ENCODE peak calls at places on chromosome 12, in eight cellular contexts. One of them, this sample, is unnamed.

GRCh38 chr12:63795032-63795687 is 15.5 kb downstream of the RXYLT1 start:
- DNase-seq in RCC 7860: no peak
- DNase-seq in LNCaP clone FGC: no peak
- DNase-seq in Peyer's patch: no peak
- DNase-seq in NCI-H1417: no peak
- DNase-seq in neural crest cell: no peak
- DNase-seq in T47D: no peak
- DNase-seq in activated CD4-positive, alpha-beta T cell treated with anti-CD3 and anti-CD28 coated beads, Interleukin-2, amount 50 U/mL, for 1 hour: no peak
- DNase-seq in this sample: no peak

GRCh38 chr12:31033681-31034080 is 40.0 kb upstream of the DDX11 start:
- DNase-seq in activated CD4-positive, alpha-beta T cell treated with anti-CD3 and anti-CD28 coated beads, Interleukin-2, amount 50 U/mL, for 1 hour: no peak
- DNase-seq in RCC 7860: no peak
- DNase-seq in Peyer's patch: no peak
- DNase-seq in T47D: no peak
- DNase-seq in neural crest cell: no peak
- DNase-seq in NCI-H1417: no peak
- DNase-seq in LNCaP clone FGC: no peak
- DNase-seq in this sample: no peak

GRCh38 chr12:53967451-53968059 is 5.4 kb upstream of the HOXC11 start:
- DNase-seq in Peyer's patch: no peak
- DNase-seq in neural crest cell: no peak
- DNase-seq in NCI-H1417: peak; percentile 26
- DNase-seq in activated CD4-positive, alpha-beta T cell treated with anti-CD3 and anti-CD28 coated beads, Interleukin-2, amount 50 U/mL, for 1 hour: no peak
- DNase-seq in T47D: no peak
- DNase-seq in RCC 7860: no peak
- DNase-seq in LNCaP clone FGC: no peak
- DNase-seq in this sample: no peak

GRCh38 chr12:88753074-88753473 is 172.8 kb upstream of the KITLG start:
- DNase-seq in Peyer's patch: no peak
- DNase-seq in RCC 7860: no peak
- DNase-seq in activated CD4-positive, alpha-beta T cell treated with anti-CD3 and anti-CD28 coated beads, Interleukin-2, amount 50 U/mL, for 1 hour: no peak
- DNase-seq in T47D: no peak
- DNase-seq in NCI-H1417: peak; percentile 55
- DNase-seq in LNCaP clone FGC: no peak
- DNase-seq in neural crest cell: no peak
- DNase-seq in this sample: no peak

GRCh38 chr12:98399532-98399931 is 115.9 kb upstream of the TMPO start:
- DNase-seq in NCI-H1417: peak; percentile 59
- DNase-seq in T47D: no peak
- DNase-seq in RCC 7860: peak; percentile 42
- DNase-seq in neural crest cell: no peak
- DNase-seq in Peyer's patch: no peak
- DNase-seq in LNCaP clone FGC: no peak
- DNase-seq in activated CD4-positive, alpha-beta T cell treated with anti-CD3 and anti-CD28 coated beads, Interleukin-2, amount 50 U/mL, for 1 hour: peak; percentile 39
- DNase-seq in this sample: peak; percentile 33

GRCh38 chr12:42790761-42791151 is 201.2 kb upstream of the PRICKLE1 start:
- DNase-seq in neural crest cell: peak; percentile 18
- DNase-seq in Peyer's patch: no peak
- DNase-seq in RCC 7860: peak; percentile 97
- DNase-seq in NCI-H1417: no peak
- DNase-seq in activated CD4-positive, alpha-beta T cell treated with anti-CD3 and anti-CD28 coated beads, Interleukin-2, amount 50 U/mL, for 1 hour: no peak
- DNase-seq in T47D: no peak
- DNase-seq in LNCaP clone FGC: no peak
- DNase-seq in this sample: peak; percentile 28

GRCh38 chr12:130972589-130972950 is 18.9 kb downstream of the ADGRD1 start:
- DNase-seq in NCI-H1417: no peak
- DNase-seq in T47D: no peak
- DNase-seq in Peyer's patch: no peak
- DNase-seq in activated CD4-positive, alpha-beta T cell treated with anti-CD3 and anti-CD28 coated beads, Interleukin-2, amount 50 U/mL, for 1 hour: no peak
- DNase-seq in RCC 7860: no peak
- DNase-seq in LNCaP clone FGC: no peak
- DNase-seq in neural crest cell: no peak
- DNase-seq in this sample: no peak

GRCh38 chr12:118360785-118361404 is 11.8 kb downstream of the TAOK3 start:
- DNase-seq in neural crest cell: no peak
- DNase-seq in LNCaP clone FGC: no peak
- DNase-seq in T47D: no peak
- DNase-seq in Peyer's patch: no peak
- DNase-seq in NCI-H1417: no peak
- DNase-seq in RCC 7860: peak; percentile 25
- DNase-seq in activated CD4-positive, alpha-beta T cell treated with anti-CD3 and anti-CD28 coated beads, Interleukin-2, amount 50 U/mL, for 1 hour: no peak
- DNase-seq in this sample: no peak

GRCh38 chr12:109385339-109386078 is 37.8 kb downstream of the MYO1H start:
- DNase-seq in T47D: peak; percentile 23
- DNase-seq in Peyer's patch: no peak
- DNase-seq in RCC 7860: no peak
- DNase-seq in LNCaP clone FGC: no peak
- DNase-seq in NCI-H1417: peak; percentile 83
- DNase-seq in neural crest cell: no peak
- DNase-seq in activated CD4-positive, alpha-beta T cell treated with anti-CD3 and anti-CD28 coated beads, Interleukin-2, amount 50 U/mL, for 1 hour: no peak
- DNase-seq in this sample: peak; percentile 83

GRCh38 chr12:104662908-104663307 is 206.2 kb downstream of the CHST11 start:
- DNase-seq in RCC 7860: no peak
- DNase-seq in activated CD4-positive, alpha-beta T cell treated with anti-CD3 and anti-CD28 coated beads, Interleukin-2, amount 50 U/mL, for 1 hour: no peak
- DNase-seq in neural crest cell: no peak
- DNase-seq in T47D: no peak
- DNase-seq in NCI-H1417: peak; percentile 47
- DNase-seq in Peyer's patch: no peak
- DNase-seq in LNCaP clone FGC: no peak
- DNase-seq in this sample: peak; percentile 40

GRCh38 chr12:120292661-120293531 is at the start of gene RNU4-1:
- DNase-seq in T47D: peak; percentile 31
- DNase-seq in neural crest cell: peak; percentile 70
- DNase-seq in NCI-H1417: peak; percentile 97
- DNase-seq in activated CD4-positive, alpha-beta T cell treated with anti-CD3 and anti-CD28 coated beads, Interleukin-2, amount 50 U/mL, for 1 hour: peak; percentile 62
- DNase-seq in LNCaP clone FGC: peak; percentile 82
- DNase-seq in RCC 7860: peak; percentile 96
- DNase-seq in Peyer's patch: peak; percentile 59
- DNase-seq in this sample: peak; percentile 89

GRCh38 chr12:51672334-51672733 is 81.3 kb downstream of the SCN8A start:
- DNase-seq in LNCaP clone FGC: no peak
- DNase-seq in Peyer's patch: no peak
- DNase-seq in neural crest cell: no peak
- DNase-seq in NCI-H1417: no peak
- DNase-seq in T47D: no peak
- DNase-seq in activated CD4-positive, alpha-beta T cell treated with anti-CD3 and anti-CD28 coated beads, Interleukin-2, amount 50 U/mL, for 1 hour: no peak
- DNase-seq in RCC 7860: no peak
- DNase-seq in this sample: no peak

GRCh38 chr12:109827566-109828550 is 5.3 kb downstream of the TRPV4 start:
- DNase-seq in Peyer's patch: no peak
- DNase-seq in activated CD4-positive, alpha-beta T cell treated with anti-CD3 and anti-CD28 coated beads, Interleukin-2, amount 50 U/mL, for 1 hour: no peak
- DNase-seq in neural crest cell: peak; percentile 56
- DNase-seq in RCC 7860: no peak
- DNase-seq in T47D: no peak
- DNase-seq in NCI-H1417: no peak
- DNase-seq in LNCaP clone FGC: no peak
- DNase-seq in this sample: no peak

GRCh38 chr12:91178139-91178561 is 4.5 kb downstream of the DCN start:
- DNase-seq in Peyer's patch: peak; percentile 51
- DNase-seq in LNCaP clone FGC: no peak
- DNase-seq in neural crest cell: no peak
- DNase-seq in NCI-H1417: peak; percentile 32
- DNase-seq in RCC 7860: peak; percentile 27
- DNase-seq in activated CD4-positive, alpha-beta T cell treated with anti-CD3 and anti-CD28 coated beads, Interleukin-2, amount 50 U/mL, for 1 hour: no peak
- DNase-seq in T47D: no peak
- DNase-seq in this sample: peak; percentile 82

GRCh38 chr12:56119361-56119796 is 1.3 kb downstream of the ZC3H10 start:
- DNase-seq in T47D: peak; percentile 91
- DNase-seq in RCC 7860: peak; percentile 79
- DNase-seq in Peyer's patch: no peak
- DNase-seq in neural crest cell: peak; percentile 50
- DNase-seq in activated CD4-positive, alpha-beta T cell treated with anti-CD3 and anti-CD28 coated beads, Interleukin-2, amount 50 U/mL, for 1 hour: peak; percentile 47
- DNase-seq in LNCaP clone FGC: peak; percentile 74
- DNase-seq in NCI-H1417: peak; percentile 88
- DNase-seq in this sample: peak; percentile 98

GRCh38 chr12:14664434-14665023 is 31.9 kb downstream of the GUCY2C start:
- DNase-seq in RCC 7860: no peak
- DNase-seq in NCI-H1417: peak; percentile 87
- DNase-seq in T47D: no peak
- DNase-seq in activated CD4-positive, alpha-beta T cell treated with anti-CD3 and anti-CD28 coated beads, Interleukin-2, amount 50 U/mL, for 1 hour: peak; percentile 37
- DNase-seq in LNCaP clone FGC: peak; percentile 56
- DNase-seq in Peyer's patch: no peak
- DNase-seq in neural crest cell: no peak
- DNase-seq in this sample: peak; percentile 65

GRCh38 chr12:114694436-114695304 is 10.7 kb upstream of the TBX3 start:
- DNase-seq in activated CD4-positive, alpha-beta T cell treated with anti-CD3 and anti-CD28 coated beads, Interleukin-2, amount 50 U/mL, for 1 hour: no peak
- DNase-seq in RCC 7860: no peak
- DNase-seq in LNCaP clone FGC: no peak
- DNase-seq in Peyer's patch: no peak
- DNase-seq in NCI-H1417: no peak
- DNase-seq in T47D: no peak
- DNase-seq in neural crest cell: no peak
- DNase-seq in this sample: no peak

GRCh38 chr12:13947237-13947945 is 34.0 kb downstream of the GRIN2B start:
- DNase-seq in neural crest cell: no peak
- DNase-seq in Peyer's patch: no peak
- DNase-seq in NCI-H1417: peak; percentile 44
- DNase-seq in T47D: no peak
- DNase-seq in activated CD4-positive, alpha-beta T cell treated with anti-CD3 and anti-CD28 coated beads, Interleukin-2, amount 50 U/mL, for 1 hour: no peak
- DNase-seq in RCC 7860: peak; percentile 95
- DNase-seq in LNCaP clone FGC: no peak
- DNase-seq in this sample: no peak

GRCh38 chr12:122882908-122883563 is 12.9 kb downstream of the VPS37B start:
- DNase-seq in activated CD4-positive, alpha-beta T cell treated with anti-CD3 and anti-CD28 coated beads, Interleukin-2, amount 50 U/mL, for 1 hour: no peak
- DNase-seq in Peyer's patch: no peak
- DNase-seq in RCC 7860: no peak
- DNase-seq in T47D: no peak
- DNase-seq in neural crest cell: no peak
- DNase-seq in NCI-H1417: no peak
- DNase-seq in LNCaP clone FGC: no peak
- DNase-seq in this sample: no peak

GRCh38 chr12:117100851-117101673 is 1.8 kb upstream of the TESC start:
- DNase-seq in T47D: no peak
- DNase-seq in RCC 7860: no peak
- DNase-seq in activated CD4-positive, alpha-beta T cell treated with anti-CD3 and anti-CD28 coated beads, Interleukin-2, amount 50 U/mL, for 1 hour: no peak
- DNase-seq in LNCaP clone FGC: no peak
- DNase-seq in neural crest cell: no peak
- DNase-seq in NCI-H1417: peak; percentile 15
- DNase-seq in Peyer's patch: peak; percentile 11
- DNase-seq in this sample: no peak

GRCh38 chr12:49541911-49542505 is 3.2 kb downstream of the KCNH3 start:
- DNase-seq in Peyer's patch: no peak
- DNase-seq in LNCaP clone FGC: no peak
- DNase-seq in activated CD4-positive, alpha-beta T cell treated with anti-CD3 and anti-CD28 coated beads, Interleukin-2, amount 50 U/mL, for 1 hour: no peak
- DNase-seq in neural crest cell: no peak
- DNase-seq in T47D: no peak
- DNase-seq in NCI-H1417: no peak
- DNase-seq in RCC 7860: no peak
- DNase-seq in this sample: no peak

GRCh38 chr12:10031771-10032175 is 1.3 kb downstream of the CLEC9A start:
- DNase-seq in neural crest cell: no peak
- DNase-seq in LNCaP clone FGC: no peak
- DNase-seq in NCI-H1417: no peak
- DNase-seq in Peyer's patch: no peak
- DNase-seq in RCC 7860: no peak
- DNase-seq in T47D: no peak
- DNase-seq in activated CD4-positive, alpha-beta T cell treated with anti-CD3 and anti-CD28 coated beads, Interleukin-2, amount 50 U/mL, for 1 hour: no peak
- DNase-seq in this sample: peak; percentile 5

GRCh38 chr12:89126712-89127111 is 225.6 kb downstream of the DUSP6 start:
- DNase-seq in LNCaP clone FGC: no peak
- DNase-seq in RCC 7860: no peak
- DNase-seq in neural crest cell: no peak
- DNase-seq in activated CD4-positive, alpha-beta T cell treated with anti-CD3 and anti-CD28 coated beads, Interleukin-2, amount 50 U/mL, for 1 hour: no peak
- DNase-seq in NCI-H1417: no peak
- DNase-seq in T47D: no peak
- DNase-seq in Peyer's patch: no peak
- DNase-seq in this sample: no peak

GRCh38 chr12:49809369-49810158 is 18.6 kb downstream of the NCKAP5L start:
- DNase-seq in RCC 7860: no peak
- DNase-seq in neural crest cell: peak; percentile 21
- DNase-seq in activated CD4-positive, alpha-beta T cell treated with anti-CD3 and anti-CD28 coated beads, Interleukin-2, amount 50 U/mL, for 1 hour: no peak
- DNase-seq in LNCaP clone FGC: no peak
- DNase-seq in T47D: no peak
- DNase-seq in NCI-H1417: no peak
- DNase-seq in Peyer's patch: no peak
- DNase-seq in this sample: peak; percentile 98

GRCh38 chr12:85823436-85824179 is 12.6 kb downstream of the RASSF9 start:
- DNase-seq in LNCaP clone FGC: no peak
- DNase-seq in RCC 7860: peak; percentile 49
- DNase-seq in Peyer's patch: no peak
- DNase-seq in T47D: no peak
- DNase-seq in activated CD4-positive, alpha-beta T cell treated with anti-CD3 and anti-CD28 coated beads, Interleukin-2, amount 50 U/mL, for 1 hour: no peak
- DNase-seq in NCI-H1417: no peak
- DNase-seq in neural crest cell: no peak
- DNase-seq in this sample: no peak

GRCh38 chr12:89731614-89732013 is 23.0 kb upstream of the ATP2B1 start:
- DNase-seq in Peyer's patch: no peak
- DNase-seq in T47D: no peak
- DNase-seq in NCI-H1417: peak; percentile 56
- DNase-seq in activated CD4-positive, alpha-beta T cell treated with anti-CD3 and anti-CD28 coated beads, Interleukin-2, amount 50 U/mL, for 1 hour: no peak
- DNase-seq in RCC 7860: no peak
- DNase-seq in LNCaP clone FGC: no peak
- DNase-seq in neural crest cell: no peak
- DNase-seq in this sample: peak; percentile 57

GRCh38 chr12:32274665-32275064 is 124.7 kb upstream of the FGD4 start:
- DNase-seq in neural crest cell: no peak
- DNase-seq in Peyer's patch: no peak
- DNase-seq in activated CD4-positive, alpha-beta T cell treated with anti-CD3 and anti-CD28 coated beads, Interleukin-2, amount 50 U/mL, for 1 hour: no peak
- DNase-seq in T47D: no peak
- DNase-seq in LNCaP clone FGC: no peak
- DNase-seq in NCI-H1417: no peak
- DNase-seq in RCC 7860: no peak
- DNase-seq in this sample: no peak

GRCh38 chr12:1171657-1172056 is 180.6 kb downstream of the ERC1 start:
- DNase-seq in NCI-H1417: peak; percentile 98
- DNase-seq in Peyer's patch: no peak
- DNase-seq in RCC 7860: no peak
- DNase-seq in LNCaP clone FGC: peak; percentile 34
- DNase-seq in neural crest cell: no peak
- DNase-seq in activated CD4-positive, alpha-beta T cell treated with anti-CD3 and anti-CD28 coated beads, Interleukin-2, amount 50 U/mL, for 1 hour: no peak
- DNase-seq in T47D: no peak
- DNase-seq in this sample: peak; percentile 87

GRCh38 chr12:108947097-108947496 is 67.2 kb downstream of the DAO start:
- DNase-seq in neural crest cell: no peak
- DNase-seq in RCC 7860: no peak
- DNase-seq in NCI-H1417: no peak
- DNase-seq in T47D: no peak
- DNase-seq in Peyer's patch: no peak
- DNase-seq in LNCaP clone FGC: no peak
- DNase-seq in activated CD4-positive, alpha-beta T cell treated with anti-CD3 and anti-CD28 coated beads, Interleukin-2, amount 50 U/mL, for 1 hour: no peak
- DNase-seq in this sample: no peak

GRCh38 chr12:124744659-124745467 is 118.8 kb downstream of the SCARB1 start:
- DNase-seq in NCI-H1417: peak; percentile 33
- DNase-seq in LNCaP clone FGC: no peak
- DNase-seq in T47D: no peak
- DNase-seq in activated CD4-positive, alpha-beta T cell treated with anti-CD3 and anti-CD28 coated beads, Interleukin-2, amount 50 U/mL, for 1 hour: no peak
- DNase-seq in RCC 7860: no peak
- DNase-seq in Peyer's patch: no peak
- DNase-seq in neural crest cell: no peak
- DNase-seq in this sample: no peak

GRCh38 chr12:94146166-94146565 is 2.2 kb upstream of the PLXNC1 start:
- DNase-seq in LNCaP clone FGC: no peak
- DNase-seq in activated CD4-positive, alpha-beta T cell treated with anti-CD3 and anti-CD28 coated beads, Interleukin-2, amount 50 U/mL, for 1 hour: no peak
- DNase-seq in NCI-H1417: no peak
- DNase-seq in RCC 7860: no peak
- DNase-seq in neural crest cell: no peak
- DNase-seq in Peyer's patch: no peak
- DNase-seq in T47D: no peak
- DNase-seq in this sample: no peak

GRCh38 chr12:131075611-131076010 is 121.9 kb downstream of the ADGRD1 start:
- DNase-seq in neural crest cell: no peak
- DNase-seq in RCC 7860: no peak
- DNase-seq in NCI-H1417: no peak
- DNase-seq in activated CD4-positive, alpha-beta T cell treated with anti-CD3 and anti-CD28 coated beads, Interleukin-2, amount 50 U/mL, for 1 hour: no peak
- DNase-seq in T47D: no peak
- DNase-seq in LNCaP clone FGC: no peak
- DNase-seq in Peyer's patch: no peak
- DNase-seq in this sample: no peak

GRCh38 chr12:46562625-46563228 is 190.2 kb upstream of the SLC38A2 start:
- DNase-seq in NCI-H1417: no peak
- DNase-seq in RCC 7860: peak; percentile 78
- DNase-seq in neural crest cell: no peak
- DNase-seq in LNCaP clone FGC: no peak
- DNase-seq in activated CD4-positive, alpha-beta T cell treated with anti-CD3 and anti-CD28 coated beads, Interleukin-2, amount 50 U/mL, for 1 hour: no peak
- DNase-seq in Peyer's patch: no peak
- DNase-seq in T47D: no peak
- DNase-seq in this sample: peak; percentile 75

GRCh38 chr12:111687255-111687654 is 1.4 kb downstream of the ACAD10 start:
- DNase-seq in neural crest cell: no peak
- DNase-seq in RCC 7860: no peak
- DNase-seq in LNCaP clone FGC: no peak
- DNase-seq in T47D: peak; percentile 32
- DNase-seq in Peyer's patch: no peak
- DNase-seq in activated CD4-positive, alpha-beta T cell treated with anti-CD3 and anti-CD28 coated beads, Interleukin-2, amount 50 U/mL, for 1 hour: no peak
- DNase-seq in NCI-H1417: no peak
- DNase-seq in this sample: no peak

This sample was measured in myocyte.